ENCODE peak calls at places on chromosomes 13 and 19, in eight cellular contexts. S is IMR-90; U is WERI-Rb-1; M is astrocyte of the cerebellum; K is tibial nerve; H is Peyer's patch; Q is CD4-positive, alpha-beta T cell; C is SK-N-SH. O is an unnamed sample.

GRCh38 chr13:27533155-27533643 is 82.8 kb upstream of the MTIF3 start:
- DNase-seq in S (peak; percentile 59), U (peak; percentile 96), M (peak; percentile 46), K (peak; percentile 54), H (peak; percentile 49), Q (peak; percentile 18), C (peak; percentile 85), O (peak; percentile 70)

GRCh38 chr13:64591981-64592380 is 2638.2 kb downstream of the PCDH9 start:
- DNase-seq in S (peak; percentile 61), U (no peak), M (no peak), K (no peak), H (no peak), Q (no peak), C (no peak), O (no peak)

GRCh38 chr19:35165200-35166058 is 10.9 kb downstream of the FXYD5 start:
- DNase-seq in S (no peak), U (no peak), M (no peak), K (no peak), H (no peak), Q (no peak), C (no peak), O (no peak)

GRCh38 chr19:3556978-3557460 is 367 bp downstream of the MFSD12 start:
- DNase-seq in S (peak; percentile 35), U (peak; percentile 47), M (no peak), K (no peak), H (peak; percentile 52), Q (peak; percentile 34), C (peak; percentile 74), O (no peak)

GRCh38 chr13:23822252-23822824 is 66.9 kb downstream of the MIPEP start:
- DNase-seq in S (no peak), U (no peak), M (no peak), K (no peak), H (no peak), Q (no peak), C (no peak), O (no peak)

GRCh38 chr19:35345671-35346111 is 2.0 kb upstream of the FFAR1 start:
- DNase-seq in S (no peak), U (no peak), M (no peak), K (no peak), H (peak; percentile 20), Q (no peak), C (no peak), O (no peak)

GRCh38 chr13:80224468-80224867 is 116.5 kb downstream of the SPRY2 start:
- DNase-seq in S (peak; percentile 26), U (no peak), M (no peak), K (no peak), H (no peak), Q (no peak), C (no peak), O (no peak)

GRCh38 chr13:32837307-32837972 is 178.8 kb upstream of the KL start:
- DNase-seq in S (no peak), U (no peak), M (no peak), K (no peak), H (no peak), Q (no peak), C (no peak), O (no peak)

GRCh38 chr13:43894438-43894837 is 14.7 kb downstream of the LACC1 start:
- DNase-seq in S (no peak), U (no peak), M (no peak), K (no peak), H (no peak), Q (no peak), C (no peak), O (no peak)

GRCh38 chr19:54464044-54464623 is 556 bp upstream of the LENG9 start:
- DNase-seq in S (peak; percentile 49), U (peak; percentile 91), M (peak; percentile 56), K (peak; percentile 67), H (peak; percentile 93), Q (peak; percentile 66), C (peak; percentile 75), O (peak; percentile 89)

GRCh38 chr13:23865898-23866297 is 23.3 kb downstream of the MIPEP start:
- DNase-seq in S (no peak), U (no peak), M (no peak), K (no peak), H (no peak), Q (no peak), C (no peak), O (no peak)

GRCh38 chr19:15161028-15161984 is 39.5 kb downstream of the NOTCH3 start:
- DNase-seq in S (peak; percentile 18), U (peak; percentile 68), M (no peak), K (no peak), H (no peak), Q (no peak), C (peak; percentile 55), O (no peak)
- TF ChIP-seq CTCF in S (peak; percentile 27), U (peak; percentile 76), M (no peak), K (no peak), H (peak; percentile 22), Q (no peak), C (peak; percentile 43), O (no peak)

GRCh38 chr19:15453906-15454305 is 4.2 kb upstream of the WIZ start:
- DNase-seq in S (no peak), U (no peak), M (no peak), K (no peak), H (no peak), Q (no peak), C (no peak), O (no peak)

GRCh38 chr19:15450528-15450890 is 753 bp upstream of the WIZ start:
- DNase-seq in S (no peak), U (no peak), M (no peak), K (no peak), H (no peak), Q (no peak), C (no peak), O (no peak)

GRCh38 chr19:15452111-15453047 is 2.6 kb upstream of the WIZ start:
- DNase-seq in S (peak; percentile 58), U (peak; percentile 40), M (no peak), K (peak; percentile 90), H (peak; percentile 44), Q (no peak), C (peak; percentile 98), O (peak; percentile 93)

GRCh38 chr19:15454371-15454800 is 4.6 kb upstream of the WIZ start:
- DNase-seq in S (no peak), U (no peak), M (no peak), K (no peak), H (no peak), Q (no peak), C (no peak), O (no peak)

DNA sequence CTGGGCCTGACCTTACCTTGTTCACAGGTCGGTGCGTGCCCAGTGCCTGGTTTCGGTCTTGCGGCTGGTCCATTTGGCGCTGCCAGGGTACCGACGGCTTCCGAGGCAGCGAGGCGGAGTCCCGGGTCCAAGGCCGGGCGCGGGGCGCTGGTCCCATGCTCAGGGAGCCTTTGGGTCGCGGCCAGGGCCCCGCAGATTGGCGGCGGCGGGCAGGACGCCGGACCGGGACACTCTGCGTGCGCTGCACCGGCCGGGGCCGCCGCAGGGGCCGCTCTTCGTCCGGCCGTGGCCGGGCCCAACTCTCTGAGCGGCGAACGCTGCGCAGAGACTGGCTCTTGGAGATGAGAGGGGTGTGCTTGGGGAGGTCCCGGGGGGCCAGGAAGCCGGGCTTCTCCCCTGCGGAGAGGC is 3.3 kb upstream of the WIZ start:
- DNase-seq in S (no peak), U (no peak), M (no peak), K (no peak), H (no peak), Q (no peak), C (peak; percentile 75), O (no peak)
- TF ChIP-seq CTCF in S (peak; percentile 36), U (no peak), M (no peak), K (no peak), H (no peak), Q (no peak), C (peak; percentile 24), O (peak; percentile 55)

GRCh38 chr19:18306209-18306902 is 16.5 kb downstream of the LSM4 start:
- DNase-seq in S (no peak), U (no peak), M (no peak), K (no peak), H (peak; percentile 72), Q (no peak), C (peak; percentile 15), O (no peak)

GRCh38 chr19:18304194-18304495 is 18.7 kb downstream of the LSM4 start:
- DNase-seq in S (no peak), U (peak; percentile 72), M (no peak), K (no peak), H (no peak), Q (no peak), C (no peak), O (no peak)

GRCh38 chr19:18306903-18307681 is 15.8 kb downstream of the LSM4 start:
- DNase-seq in S (no peak), U (no peak), M (no peak), K (no peak), H (peak; percentile 56), Q (no peak), C (peak; percentile 11), O (no peak)

GRCh38 chr19:18301718-18302111 is 20.3 kb upstream of the JUND start:
- DNase-seq in S (no peak), U (no peak), M (no peak), K (no peak), H (no peak), Q (no peak), C (no peak), O (no peak)

DNA sequence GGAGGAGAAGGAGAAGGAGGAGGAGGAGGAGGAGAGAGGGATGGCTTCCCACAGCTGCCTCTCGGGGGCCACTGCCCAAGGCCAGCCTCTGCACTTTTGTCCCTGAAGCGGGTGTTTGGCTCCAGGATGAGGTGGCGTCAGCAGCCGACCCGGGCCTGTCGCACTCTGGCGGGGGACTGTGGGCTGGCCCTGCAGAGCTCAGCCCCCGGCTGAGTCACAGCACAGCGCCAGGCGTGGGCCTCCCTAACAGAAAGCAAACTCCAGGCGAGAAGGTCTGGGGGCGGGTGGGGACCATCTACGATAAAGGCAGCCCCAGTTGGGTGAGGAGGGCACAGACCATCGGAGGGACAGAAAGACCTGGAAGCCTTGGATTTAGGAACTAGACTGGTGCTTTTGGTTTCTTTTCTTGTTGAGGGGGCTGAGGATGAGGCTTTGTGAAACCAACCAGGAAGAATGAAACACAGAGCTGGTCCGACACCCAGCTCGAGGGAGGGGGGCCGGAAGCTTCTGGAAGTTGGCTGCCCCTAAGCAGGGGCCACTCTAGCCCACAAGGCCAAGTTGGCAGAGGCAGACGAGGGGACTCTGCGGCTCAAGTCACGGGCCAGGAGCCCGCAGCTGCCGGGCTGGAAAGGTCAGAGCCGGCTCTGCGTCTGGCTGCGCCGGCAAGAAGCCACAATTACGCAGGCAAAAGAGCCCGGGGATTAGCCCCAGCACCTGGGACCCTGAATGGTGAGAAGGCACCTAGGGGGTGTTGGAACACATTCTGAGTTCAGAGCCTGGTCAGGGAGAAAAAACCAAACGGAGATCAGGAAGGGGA is 18.2 kb downstream of the LSM4 start:
- DNase-seq in S (peak; percentile 83), U (peak; percentile 68), M (no peak), K (peak; percentile 77), H (peak; percentile 82), Q (peak; percentile 70), C (peak; percentile 92), O (peak; percentile 94)
- TF ChIP-seq CTCF in S (no peak), U (no peak), M (no peak), K (no peak), H (no peak), Q (no peak), C (no peak), O (no peak)

DNA sequence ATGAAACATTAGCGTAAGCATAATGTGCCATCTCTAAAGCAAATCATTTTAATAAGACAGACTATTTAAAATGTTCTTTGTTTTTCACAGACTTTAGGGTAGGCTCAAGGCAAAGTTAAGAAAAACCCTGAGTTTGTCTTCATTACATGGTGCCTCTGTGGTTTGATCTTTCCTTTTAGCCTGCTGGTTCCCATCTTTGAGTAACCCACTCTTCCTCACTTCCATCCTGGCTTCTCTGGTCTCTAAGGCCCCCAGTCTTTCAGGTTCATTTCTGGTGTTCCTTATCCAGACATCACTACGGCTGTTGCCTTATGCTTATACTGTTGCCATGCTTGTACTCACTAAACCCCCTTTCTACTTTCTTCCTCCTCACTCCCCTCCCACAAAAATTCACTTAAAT is 38.4 kb downstream of the DACH1 start:
- DNase-seq in S (no peak), U (no peak), M (no peak), K (no peak), H (no peak), Q (no peak), C (no peak), O (no peak)
- TF ChIP-seq CTCF in S (no peak), U (no peak), M (no peak), K (no peak), H (no peak), Q (no peak), C (no peak), O (no peak)

O was measured in right atrium auricular region.